ENCODE peak calls at places on chromosomes 16 and 17, in eight cellular contexts. F is natural killer cell, S is OCI-LY7, M is breast epithelium, C is GM13976, I is thyroid gland, Y is choroid plexus epithelial cell, A is heart left ventricle. N is an unnamed sample.

GRCh38 chr16:73196670-73197069 is 148.7 kb upstream of the ZFHX3 start:
- DNase-seq in F (peak), S (peak), M (peak), C (peak), I (peak), Y (peak), A (peak), N (peak)

GRCh38 chr17:34308376-34308775 is 10.9 kb upstream of the CCL8 start:
- DNase-seq in F (no peak), S (no peak), M (no peak), C (no peak), I (no peak), Y (peak), A (no peak), N (no peak)

GRCh38 chr16:86774931-86775330 is 196.6 kb downstream of the FOXL1 start:
- DNase-seq in F (no peak), S (no peak), M (no peak), C (no peak), I (no peak), Y (no peak), A (no peak), N (no peak)

GRCh38 chr17:43667506-43668438 is 6.0 kb upstream of the MEOX1 start:
- DNase-seq in F (no peak), S (no peak), M (no peak), C (no peak), I (no peak), Y (peak), A (no peak), N (no peak)

GRCh38 chr16:67481561-67482259 is 753 bp upstream of the ATP6V0D1 start:
- DNase-seq in F (no peak), S (peak), M (peak), C (no peak), I (peak), Y (no peak), A (peak), N (no peak)

GRCh38 chr16:84950906-84951305 is 60.4 kb downstream of the ZDHHC7 start:
- DNase-seq in F (no peak), S (peak), M (no peak), C (no peak), I (no peak), Y (no peak), A (no peak), N (no peak)

GRCh38 chr17:7858487-7858832 is 657 bp downstream of the CYB5D1 start:
- DNase-seq in F (peak), S (peak), M (peak), C (no peak), I (peak), Y (peak), A (no peak), N (no peak)

GRCh38 chr16:31428638-31429247 is 583 bp upstream of the COX6A2 start:
- DNase-seq in F (no peak), S (no peak), M (no peak), C (no peak), I (no peak), Y (no peak), A (no peak), N (no peak)

GRCh38 chr16:57484515-57485005 is 1.7 kb downstream of the DOK4 start:
- DNase-seq in F (no peak), S (no peak), M (no peak), C (no peak), I (no peak), Y (no peak), A (no peak), N (no peak)

GRCh38 chr16:67110136-67110847 is 551 bp downstream of the PHAF1 start:
- DNase-seq in F (no peak), S (peak), M (no peak), C (no peak), I (peak), Y (no peak), A (no peak), N (no peak)

GRCh38 chr16:75222271-75222783 is 3.5 kb downstream of the CTRB1 start:
- DNase-seq in F (no peak), S (no peak), M (no peak), C (no peak), I (no peak), Y (no peak), A (no peak), N (no peak)

GRCh38 chr16:12646490-12647274 is 157.0 kb downstream of the CPPED1 start:
- DNase-seq in F (no peak), S (no peak), M (no peak), C (no peak), I (no peak), Y (peak), A (no peak), N (no peak)

GRCh38 chr16:57245472-57246113 is 534 bp downstream of the ARL2BP start:
- DNase-seq in F (no peak), S (no peak), M (peak), C (peak), I (peak), Y (peak), A (peak), N (no peak)

GRCh38 chr17:2399572-2400473 is 1.0 kb downstream of the MNT start:
- DNase-seq in F (peak), S (peak), M (peak), C (peak), I (peak), Y (peak), A (peak), N (peak)
- TF ChIP-seq CTCF in F (no peak), S (no peak), M (no peak), C (peak), I (no peak), Y (no peak), A (no peak), N (no peak)

GRCh38 chr17:44977065-44977464 is 9.0 kb upstream of the C1QL1 start:
- DNase-seq in F (no peak), S (peak), M (no peak), C (no peak), I (no peak), Y (no peak), A (no peak), N (no peak)
- TF ChIP-seq CTCF in F (no peak), S (peak), M (no peak), C (no peak), I (no peak), Y (no peak), A (no peak), N (no peak)

DNA sequence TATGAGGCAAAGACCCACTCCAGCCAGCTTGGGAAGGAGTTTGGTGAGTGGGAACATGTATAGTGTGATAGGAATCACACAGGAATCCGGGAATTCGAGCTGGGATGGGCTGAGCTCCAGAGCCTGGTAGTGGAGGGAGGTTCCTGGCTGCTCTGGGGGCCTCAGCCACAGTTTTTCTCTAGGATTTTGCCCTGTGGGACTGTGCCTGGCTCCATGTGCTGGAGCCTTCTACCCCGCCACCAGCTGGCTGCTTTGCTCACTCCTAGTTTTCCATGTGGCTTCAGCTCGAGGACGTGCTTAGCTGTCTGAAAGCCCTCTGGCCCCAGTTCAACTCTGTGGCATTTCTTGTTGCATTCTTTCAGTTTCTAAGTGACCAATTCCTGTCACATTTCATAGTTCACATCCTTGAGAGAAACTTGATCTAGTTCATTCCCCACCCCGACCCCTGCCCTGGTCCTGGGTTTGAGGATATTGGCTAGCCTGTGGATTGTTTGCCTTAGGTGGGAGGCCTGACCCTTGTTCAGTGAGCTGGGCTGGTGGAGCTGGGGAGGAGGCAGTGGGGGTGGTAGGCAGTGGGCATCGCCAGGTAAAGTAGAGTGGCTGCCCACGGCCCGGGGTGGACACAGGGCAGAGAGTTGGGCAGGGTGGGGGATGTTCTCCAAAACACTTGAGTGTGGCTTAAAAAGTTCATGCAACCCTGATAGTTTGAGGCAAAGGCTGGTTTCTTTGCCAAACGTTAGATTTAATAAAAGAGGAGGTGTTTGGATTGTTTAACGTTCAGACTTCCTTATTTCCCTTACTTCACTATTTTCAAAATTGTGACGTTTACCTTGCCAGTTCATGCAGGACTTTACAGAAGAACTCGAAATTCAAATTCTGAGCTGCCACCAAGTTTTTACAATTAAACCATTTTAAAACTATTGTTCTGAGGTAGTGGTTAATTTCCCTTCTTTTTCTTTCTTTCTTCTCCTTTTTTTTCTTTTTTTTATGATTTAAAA is 5.2 kb downstream of the SEC14L1 start:
- DNase-seq in F (no peak), S (peak), M (peak), C (peak), I (peak), Y (peak), A (peak), N (no peak)
- TF ChIP-seq CTCF in F (no peak), S (no peak), M (no peak), C (no peak), I (no peak), Y (peak), A (peak), N (peak)

DNA sequence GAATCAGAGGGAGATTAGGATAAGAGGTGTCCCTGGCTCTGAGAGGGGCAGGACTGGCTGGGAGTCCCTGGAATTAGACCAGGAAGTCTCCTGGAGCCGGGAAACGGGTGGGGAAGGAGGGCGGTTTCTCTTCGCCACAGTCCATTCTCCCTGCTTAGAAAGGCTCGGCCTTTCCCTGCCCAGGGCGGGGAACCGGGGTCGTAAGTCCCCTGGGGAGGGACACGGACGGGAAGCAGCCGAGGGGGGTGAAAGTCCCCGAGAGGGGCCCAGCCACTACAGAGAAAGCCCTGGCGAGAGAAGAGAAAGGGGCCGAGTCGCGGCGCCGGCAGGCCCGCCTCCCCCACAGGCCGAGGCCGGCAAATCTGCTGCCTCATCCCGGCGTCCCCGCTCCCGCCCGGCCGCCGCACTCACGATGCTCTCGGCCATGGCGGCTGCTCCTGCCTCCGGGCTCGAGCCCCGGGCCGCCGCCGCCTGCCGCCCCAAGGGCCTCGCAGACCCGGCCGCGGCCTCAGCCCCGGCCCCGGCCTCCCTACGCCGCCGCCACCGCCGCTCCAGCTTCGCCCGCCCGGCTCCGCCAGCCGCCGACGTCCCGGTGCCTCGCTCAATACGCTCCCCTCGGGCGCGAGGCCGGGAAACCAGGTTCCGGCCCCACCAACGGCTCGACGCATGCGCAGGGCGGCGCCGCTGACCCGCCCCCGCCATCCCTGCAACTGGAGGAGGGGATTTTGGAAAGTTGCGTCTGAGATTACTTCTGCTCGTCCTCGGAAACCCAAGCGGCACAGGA is at the start of the genes NPLOC4 and TSPAN10:
- DNase-seq in F (peak), S (peak), M (peak), C (peak), I (peak), Y (peak), A (peak), N (peak)
- TF ChIP-seq CTCF in F (no peak), S (no peak), M (peak), C (no peak), I (no peak), Y (no peak), A (no peak), N (no peak)

DNA sequence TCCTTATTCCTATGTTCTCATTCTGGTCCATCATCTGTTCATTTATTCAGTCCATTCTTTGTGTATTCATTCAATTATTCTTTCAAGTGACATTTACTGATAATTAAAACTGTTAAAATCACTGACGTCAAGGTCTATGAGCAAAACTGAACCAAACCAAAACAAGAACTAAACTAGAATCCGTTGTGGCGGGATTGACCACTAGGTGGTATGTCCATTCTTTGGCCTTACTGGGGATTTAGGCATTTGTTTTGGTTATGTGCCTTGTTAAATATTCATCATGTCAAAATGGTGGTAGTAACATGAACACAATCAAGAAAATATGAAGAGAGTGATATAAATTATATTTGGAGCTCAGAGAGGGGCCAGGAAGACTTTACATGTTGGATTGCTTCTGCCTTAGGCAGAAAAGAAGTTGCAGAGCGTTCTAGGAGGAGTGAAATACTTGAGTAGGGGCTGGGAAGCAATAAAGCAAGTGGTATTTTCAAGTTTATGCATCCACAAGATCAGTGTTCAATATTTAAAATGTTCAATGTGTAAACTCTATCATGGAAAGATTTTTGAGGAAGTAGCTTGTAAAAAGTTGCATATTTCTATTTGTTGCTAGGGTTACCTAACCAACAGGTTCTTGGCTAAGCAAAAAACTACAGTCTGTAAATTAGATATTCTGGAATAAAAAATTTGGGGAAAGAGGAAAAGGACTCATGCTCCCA is 129.0 kb downstream of the CDH13 start:
- DNase-seq in F (no peak), S (no peak), M (no peak), C (no peak), I (no peak), Y (peak), A (no peak), N (no peak)
- TF ChIP-seq CTCF in F (no peak), S (peak), M (no peak), C (no peak), I (no peak), Y (peak), A (no peak), N (no peak)

N was measured in D721Med.